ENCODE peak calls at places on chromosomes 12 and 14, in eight cellular contexts. I is stimulated activated CD8-positive, alpha-beta memory T cell treated with anti-CD3 and anti-CD28 coated beads, Interleukin-15, amount 100 ng/mL, for 1 hour; Y is Right ventricle myocardium superior; O is activated naive CD8-positive, alpha-beta T cell treated with anti-CD3 and anti-CD28 coated beads, Interleukin-2, amount 50 U/mL, for 24 hours; L is CD8-positive, alpha-beta T cell; X is non-pigmented ciliary epithelial cell; V is body of pancreas; E is CD4-positive, alpha-beta memory T cell. A is an unnamed sample.

GRCh38 chr12:26251600-26251999 is 56.2 kb downstream of the SSPN start:
- DNase-seq in I (no peak), Y (peak), O (no peak), L (no peak), X (no peak), V (no peak), E (no peak), A (no peak)

GRCh38 chr12:22248079-22248478 is 86.4 kb downstream of the ST8SIA1 start:
- DNase-seq in I (no peak), Y (no peak), O (no peak), L (no peak), X (no peak), V (no peak), E (no peak), A (no peak)

GRCh38 chr14:50766338-50766886 is 64.5 kb downstream of the NIN start:
- DNase-seq in I (no peak), Y (no peak), O (no peak), L (no peak), X (no peak), V (no peak), E (no peak), A (no peak)

GRCh38 chr14:101977311-101978071 is 13.1 kb downstream of the DYNC1H1 start:
- DNase-seq in I (no peak), Y (no peak), O (no peak), L (no peak), X (no peak), V (no peak), E (no peak), A (no peak)

GRCh38 chr12:112111931-112112330 is 3.3 kb upstream of the NAA25 start:
- DNase-seq in I (no peak), Y (no peak), O (no peak), L (no peak), X (no peak), V (no peak), E (no peak), A (no peak)

GRCh38 chr12:91460457-91460856 is 277.8 kb upstream of the DCN start:
- DNase-seq in I (no peak), Y (no peak), O (no peak), L (no peak), X (no peak), V (no peak), E (no peak), A (no peak)

GRCh38 chr14:75522919-75523318 is 650 bp downstream of the BATF start:
- DNase-seq in I (no peak), Y (no peak), O (no peak), L (no peak), X (no peak), V (no peak), E (no peak), A (no peak)

GRCh38 chr14:56195219-56195618 is 77.0 kb downstream of the PELI2 start:
- DNase-seq in I (no peak), Y (no peak), O (no peak), L (no peak), X (no peak), V (no peak), E (no peak), A (no peak)

GRCh38 chr12:32400114-32400672 is 835 bp downstream of the FGD4 start:
- DNase-seq in I (no peak), Y (no peak), O (no peak), L (no peak), X (no peak), V (peak), E (no peak), A (no peak)

GRCh38 chr14:80664576-80664975 is 277.0 kb downstream of the CEP128 start:
- DNase-seq in I (no peak), Y (no peak), O (no peak), L (no peak), X (peak), V (no peak), E (no peak), A (no peak)

GRCh38 chr14:74586681-74587362 is 25.2 kb downstream of the LTBP2 start:
- DNase-seq in I (no peak), Y (peak), O (no peak), L (no peak), X (no peak), V (no peak), E (no peak), A (no peak)

GRCh38 chr12:51512438-51512837 is 78.6 kb upstream of the SCN8A start:
- DNase-seq in I (no peak), Y (no peak), O (no peak), L (no peak), X (no peak), V (no peak), E (no peak), A (no peak)

A was measured in hypothalamus.